ENCODE peak calls at places on chromosome 12, in five cellular contexts. E is cardiac fibroblast, C is psoas muscle, W is heart left ventricle, H is fibroblast of lung. U is an unnamed sample.

GRCh38 chr12:52041695-52042123 is 9.5 kb upstream of the NR4A1 start:
- DNase-seq in E (peak), C (no peak), W (peak), H (peak), U (peak)

GRCh38 chr12:5909560-5909959 is 35.5 kb downstream of the ANO2 start:
- DNase-seq in E (no peak), C (no peak), W (no peak), H (no peak), U (no peak)

GRCh38 chr12:77833329-77833728 is 2.6 kb downstream of the NAV3 start:
- DNase-seq in E (no peak), C (no peak), W (no peak), H (no peak), U (no peak)

GRCh38 chr12:79250955-79251354 is 386.4 kb downstream of the SYT1 start:
- DNase-seq in E (no peak), C (no peak), W (no peak), H (peak), U (no peak)

GRCh38 chr12:104490221-104490620 is 33.5 kb downstream of the CHST11 start:
- DNase-seq in E (no peak), C (no peak), W (no peak), H (no peak), U (no peak)

GRCh38 chr12:20486233-20486632 is 117.9 kb downstream of the PDE3A start:
- DNase-seq in E (no peak), C (no peak), W (no peak), H (peak), U (no peak)

GRCh38 chr12:45244561-45245348 is 28.9 kb downstream of the ANO6 start:
- DNase-seq in E (peak), C (no peak), W (no peak), H (peak), U (peak)

GRCh38 chr12:116201359-116201758 is 76.1 kb downstream of the MED13L start:
- DNase-seq in E (no peak), C (no peak), W (no peak), H (no peak), U (no peak)

GRCh38 chr12:109999983-110000505 is 814 bp downstream of the ANKRD13A start:
- DNase-seq in E (peak), C (no peak), W (no peak), H (peak), U (peak)

GRCh38 chr12:94261781-94262180 is 113.4 kb downstream of the PLXNC1 start:
- DNase-seq in E (no peak), C (no peak), W (no peak), H (no peak), U (no peak)

GRCh38 chr12:94262228-94263010 is 114.0 kb downstream of the PLXNC1 start:
- DNase-seq in E (peak), C (peak), W (peak), H (peak), U (peak)

GRCh38 chr12:94261119-94261518 is 112.7 kb downstream of the PLXNC1 start:
- DNase-seq in E (no peak), C (no peak), W (no peak), H (no peak), U (no peak)

GRCh38 chr12:94263905-94264655 is 115.7 kb downstream of the PLXNC1 start:
- DNase-seq in E (peak), C (no peak), W (peak), H (no peak), U (no peak)

DNA sequence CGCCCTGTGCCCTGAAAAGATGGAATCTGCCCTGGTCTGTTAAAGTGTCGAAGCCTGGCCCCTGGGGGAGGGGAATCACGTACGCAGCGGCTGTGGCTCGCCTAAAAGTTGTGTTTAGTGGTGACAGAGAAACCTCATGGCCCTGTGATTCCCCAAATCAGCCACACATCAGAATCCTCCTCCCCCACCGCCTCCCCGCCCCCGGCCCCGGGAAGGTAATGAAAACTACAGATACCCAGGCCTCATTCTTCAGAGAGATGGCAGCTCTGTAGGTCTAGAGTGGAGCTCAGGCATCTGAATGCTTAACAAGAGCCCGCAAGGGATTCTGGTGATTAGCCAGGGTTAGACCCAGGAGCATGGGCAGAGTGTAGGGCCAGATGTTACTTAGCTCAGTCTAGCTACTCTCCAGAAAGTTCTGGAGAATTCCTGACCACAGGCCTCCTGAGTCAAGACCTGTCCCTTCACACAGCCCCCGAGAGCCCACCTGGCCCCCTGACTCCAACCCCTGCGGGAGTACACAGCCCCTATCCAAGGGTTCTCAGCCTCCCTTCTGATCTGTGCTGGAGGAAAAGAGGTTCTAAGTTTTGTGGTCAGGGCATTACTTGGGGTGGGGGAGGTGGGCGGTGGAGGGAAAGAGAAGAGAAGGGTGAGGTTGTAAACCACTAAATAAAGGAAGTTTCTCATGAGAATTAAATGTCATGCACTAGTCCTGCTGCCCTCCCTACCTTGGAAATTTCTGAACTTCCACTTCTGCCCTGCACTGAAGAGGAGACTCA is 114.8 kb downstream of the PLXNC1 start:
- DNase-seq in E (no peak), C (no peak), W (no peak), H (no peak), U (no peak)
- H3K4me3 ChIP-seq in E (peak), C (peak), W (peak), H (peak), U (peak)

DNA sequence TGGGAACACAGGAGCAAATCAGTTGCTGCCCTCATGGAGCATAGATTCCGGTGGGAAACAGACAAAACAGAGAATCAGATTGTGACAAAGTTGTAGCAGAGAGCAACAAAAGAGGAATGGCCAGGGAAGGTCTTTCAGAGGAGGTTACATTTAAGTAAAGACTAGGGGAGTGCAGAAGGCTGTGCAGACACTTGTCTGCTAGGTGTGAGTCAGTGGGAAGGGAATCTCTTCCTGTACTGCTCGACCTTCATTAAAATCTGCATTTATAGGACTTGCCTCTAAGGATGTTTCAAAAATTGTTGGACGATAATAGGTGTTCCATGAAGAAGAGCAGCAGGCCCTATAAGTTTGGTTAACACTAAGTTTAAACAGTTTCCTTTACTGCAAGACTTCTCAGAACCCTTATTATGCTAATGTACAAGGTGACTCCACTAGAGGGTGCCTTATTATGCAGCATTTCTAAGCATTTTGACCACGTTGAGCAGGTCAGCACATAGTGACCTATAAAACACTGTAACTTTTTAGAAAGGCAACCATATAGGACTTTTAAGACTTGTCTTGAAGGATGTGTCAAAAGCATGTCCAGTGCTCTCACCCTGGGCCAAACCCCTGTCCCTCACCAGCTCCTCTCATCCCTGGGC is 91.8 kb upstream of the RIC8B start:
- DNase-seq in E (peak), C (no peak), W (no peak), H (peak), U (peak)
- TF ChIP-seq CTCF in E (peak), C (peak), W (peak), H (peak), U (peak)

DNA sequence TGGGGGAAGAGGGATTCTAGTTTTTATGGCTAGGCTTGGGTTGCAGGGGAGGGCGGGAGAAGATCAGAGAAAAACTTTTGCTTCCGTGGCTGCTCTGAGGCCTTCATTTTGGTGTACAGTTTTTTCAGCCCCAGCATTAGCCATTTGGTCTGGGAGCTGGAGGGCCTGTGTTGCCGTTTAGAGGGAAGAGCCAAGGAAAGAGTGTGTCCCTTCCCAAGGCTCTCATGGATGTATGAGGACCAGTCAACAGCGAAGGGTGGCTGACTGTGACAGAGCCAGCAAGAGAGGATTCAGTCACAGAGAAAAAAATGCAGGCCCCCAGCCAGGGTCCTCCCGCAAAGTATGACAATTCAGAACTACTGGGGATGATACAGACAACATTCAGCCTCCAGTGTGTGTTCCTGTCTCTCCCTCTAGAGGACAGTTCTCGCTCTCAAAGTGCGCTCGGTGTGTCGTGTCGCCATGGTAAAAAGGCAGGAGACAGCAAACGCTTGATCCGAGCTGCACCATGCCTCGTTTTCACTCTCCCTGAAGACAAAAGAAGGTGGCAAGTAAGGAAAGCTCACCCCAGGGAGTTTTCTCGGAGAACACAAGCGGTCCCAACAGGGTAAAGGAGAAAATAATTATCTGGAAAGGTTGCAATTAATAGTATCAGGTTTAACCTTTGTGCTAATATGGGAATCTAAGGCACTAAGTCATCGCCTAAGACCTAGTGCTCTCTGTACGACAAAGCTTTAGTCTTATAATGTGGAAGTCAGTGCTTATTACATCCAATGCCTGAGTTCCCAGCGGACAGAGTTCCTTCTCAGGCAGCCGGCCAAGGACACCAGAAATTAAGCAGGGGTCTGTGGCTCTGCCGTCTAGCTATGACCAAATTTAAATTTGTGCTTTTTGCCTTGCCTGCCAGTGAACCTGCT is 157.3 kb upstream of the PLXNC1 start:
- DNase-seq in E (peak), C (peak), W (peak), H (peak), U (peak)
- H3K4me3 ChIP-seq in E (no peak), C (peak), W (peak), H (no peak), U (no peak)

GRCh38 chr12:98516184-98516873 is 939 bp downstream of the TMPO start:
- DNase-seq in E (peak), C (peak), W (peak), H (peak), U (peak)
- TF ChIP-seq CTCF in E (peak), C (peak), W (peak), H (peak), U (peak)

GRCh38 chr12:58470266-58471010 is 449.9 kb downstream of the LRIG3 start:
- DNase-seq in E (no peak), C (no peak), W (no peak), H (no peak), U (no peak)
- H3K4me3 ChIP-seq in E (no peak), C (no peak), W (no peak), H (no peak), U (no peak)

GRCh38 chr12:2997989-2998670 is 38.9 kb downstream of the TEAD4 start:
- DNase-seq in E (no peak), C (peak), W (no peak), H (no peak), U (no peak)

GRCh38 chr12:2998789-2999264 is 39.6 kb downstream of the TEAD4 start:
- DNase-seq in E (peak), C (peak), W (peak), H (peak), U (peak)

GRCh38 chr12:3002636-3003035 is 43.4 kb downstream of the TEAD4 start:
- DNase-seq in E (no peak), C (no peak), W (no peak), H (no peak), U (no peak)

GRCh38 chr12:2999265-2999841 is 40.2 kb downstream of the TEAD4 start:
- DNase-seq in E (no peak), C (peak), W (no peak), H (no peak), U (no peak)

DNA sequence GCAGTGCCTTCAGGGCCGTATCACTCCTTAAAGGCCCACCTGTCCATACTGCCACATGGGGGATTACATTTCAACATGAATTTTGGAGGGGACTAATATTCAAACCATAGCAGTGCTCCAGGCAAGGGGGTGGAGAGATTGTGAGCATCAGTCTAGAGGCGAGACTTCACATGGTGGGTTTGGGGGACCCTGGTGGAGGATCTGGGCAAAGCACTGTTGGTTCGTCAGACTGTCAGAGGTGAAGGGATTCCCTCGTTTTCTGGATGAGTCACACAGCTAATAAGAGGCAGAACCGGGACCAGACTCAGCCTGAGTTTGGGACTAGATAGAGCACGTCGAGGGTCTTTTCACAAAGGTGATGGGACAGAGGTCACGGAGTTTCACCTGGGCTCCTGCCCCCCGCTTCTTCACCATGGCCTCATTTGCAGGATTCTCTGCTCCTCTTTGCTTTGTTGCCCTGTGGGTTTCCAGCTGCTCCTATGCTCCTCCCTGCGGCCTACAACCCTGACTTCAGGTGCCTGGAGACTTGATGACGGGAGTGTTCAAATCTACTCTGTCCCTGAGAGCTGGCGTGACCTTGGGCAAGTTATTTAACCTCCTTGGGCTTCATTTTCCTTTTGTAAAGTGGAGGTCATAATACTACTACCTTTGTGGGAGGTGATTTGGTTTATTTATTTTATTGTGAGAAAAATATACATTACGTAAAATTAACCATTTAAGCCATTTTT is 41.5 kb downstream of the TEAD4 start:
- DNase-seq in E (no peak), C (no peak), W (no peak), H (no peak), U (no peak)
- TF ChIP-seq CTCF in E (no peak), C (peak), W (no peak), H (peak), U (no peak)

DNA sequence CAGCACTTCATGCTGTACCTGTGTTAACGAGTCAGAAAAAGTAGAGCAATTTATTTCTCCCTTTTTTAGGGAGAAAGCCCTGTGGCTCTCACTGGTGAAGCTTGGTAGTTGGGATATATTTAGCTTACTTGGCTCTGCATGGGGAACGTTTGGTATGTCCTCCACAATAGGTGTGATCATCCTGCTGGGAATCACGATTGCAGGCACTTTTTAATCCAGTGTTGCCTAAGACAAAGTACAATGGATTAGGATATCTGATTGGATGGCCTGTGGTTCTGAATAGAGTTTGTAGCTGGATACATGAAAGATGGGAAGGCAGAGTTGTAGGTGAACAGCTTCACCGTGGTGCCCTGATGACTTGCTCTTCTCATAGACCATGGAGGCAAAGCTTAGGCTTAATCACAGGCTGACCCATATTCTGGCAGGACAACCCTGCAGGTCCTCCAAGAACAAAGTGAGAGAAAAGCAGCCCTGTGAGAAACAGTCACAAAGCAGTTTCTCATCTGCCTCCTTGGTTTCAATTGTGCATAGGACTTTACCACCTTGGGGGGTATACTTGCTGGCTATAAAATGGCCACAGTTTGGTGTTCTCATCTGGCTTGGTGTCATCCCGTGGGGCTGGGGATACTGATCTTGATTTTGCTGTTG is 7.5 kb downstream of the RESF1 start:
- DNase-seq in E (no peak), C (no peak), W (no peak), H (no peak), U (no peak)
- H3K4me3 ChIP-seq in E (no peak), C (peak), W (no peak), H (no peak), U (no peak)

U was measured in fibroblast of pulmonary artery.